ENCODE peak calls at places on chromosomes 16 and 17, in five cellular contexts. One of them, this sample, is unnamed.

GRCh38 chr17:56592487-56593072 is 919 bp upstream of the NOG start:
- DNase-seq in globus pallidus: peak
- DNase-seq in stimulated activated CD4-positive, alpha-beta T cell treated with anti-CD3 and anti-CD28 coated beads, Interleukin-15, amount 100 ng/mL, for 1 hour: peak
- DNase-seq in neural progenitor cell: peak
- DNase-seq in NCI-H446: peak
- DNase-seq in this sample: peak

GRCh38 chr16:70726869-70727494 is 41.1 kb upstream of the MTSS2 start:
- DNase-seq in globus pallidus: no peak
- DNase-seq in stimulated activated CD4-positive, alpha-beta T cell treated with anti-CD3 and anti-CD28 coated beads, Interleukin-15, amount 100 ng/mL, for 1 hour: no peak
- DNase-seq in neural progenitor cell: no peak
- DNase-seq in NCI-H446: peak
- DNase-seq in this sample: no peak

GRCh38 chr17:33944826-33945225 is 310.3 kb upstream of the CCL2 start:
- DNase-seq in globus pallidus: no peak
- DNase-seq in stimulated activated CD4-positive, alpha-beta T cell treated with anti-CD3 and anti-CD28 coated beads, Interleukin-15, amount 100 ng/mL, for 1 hour: no peak
- DNase-seq in neural progenitor cell: no peak
- DNase-seq in NCI-H446: no peak
- DNase-seq in this sample: no peak

GRCh38 chr17:49951362-49952080 is 17.5 kb upstream of the DLX4 start:
- DNase-seq in globus pallidus: no peak
- DNase-seq in stimulated activated CD4-positive, alpha-beta T cell treated with anti-CD3 and anti-CD28 coated beads, Interleukin-15, amount 100 ng/mL, for 1 hour: no peak
- DNase-seq in neural progenitor cell: no peak
- DNase-seq in NCI-H446: no peak
- DNase-seq in this sample: no peak

GRCh38 chr16:30694926-30695678 is 3.9 kb upstream of the SRCAP start:
- DNase-seq in globus pallidus: no peak
- DNase-seq in stimulated activated CD4-positive, alpha-beta T cell treated with anti-CD3 and anti-CD28 coated beads, Interleukin-15, amount 100 ng/mL, for 1 hour: no peak
- DNase-seq in neural progenitor cell: no peak
- DNase-seq in NCI-H446: no peak
- DNase-seq in this sample: no peak

GRCh38 chr16:1759511-1759910 is 11.8 kb downstream of the NME3 start:
- DNase-seq in globus pallidus: no peak
- DNase-seq in stimulated activated CD4-positive, alpha-beta T cell treated with anti-CD3 and anti-CD28 coated beads, Interleukin-15, amount 100 ng/mL, for 1 hour: no peak
- DNase-seq in neural progenitor cell: no peak
- DNase-seq in NCI-H446: no peak
- DNase-seq in this sample: no peak

GRCh38 chr16:57621521-57622268 is 6.7 kb upstream of the ADGRG1 start:
- DNase-seq in globus pallidus: no peak
- DNase-seq in stimulated activated CD4-positive, alpha-beta T cell treated with anti-CD3 and anti-CD28 coated beads, Interleukin-15, amount 100 ng/mL, for 1 hour: no peak
- DNase-seq in neural progenitor cell: no peak
- DNase-seq in NCI-H446: no peak
- DNase-seq in this sample: no peak

GRCh38 chr16:89581861-89582563 is 6.5 kb downstream of the CPNE7 start:
- DNase-seq in globus pallidus: no peak
- DNase-seq in stimulated activated CD4-positive, alpha-beta T cell treated with anti-CD3 and anti-CD28 coated beads, Interleukin-15, amount 100 ng/mL, for 1 hour: no peak
- DNase-seq in neural progenitor cell: no peak
- DNase-seq in NCI-H446: no peak
- DNase-seq in this sample: no peak

GRCh38 chr16:85750021-85750826 is 672 bp downstream of the C16orf74 start:
- DNase-seq in globus pallidus: no peak
- DNase-seq in stimulated activated CD4-positive, alpha-beta T cell treated with anti-CD3 and anti-CD28 coated beads, Interleukin-15, amount 100 ng/mL, for 1 hour: no peak
- DNase-seq in neural progenitor cell: peak
- DNase-seq in NCI-H446: no peak
- DNase-seq in this sample: no peak

This sample was measured in T-helper 9 cell.